ENCODE peak calls at places on chromosomes 3 and 15, in ten cellular contexts. K, Z, R, X, D, Q, B, H, Y and S are unnamed samples.

GRCh38 chr3:170488802-170489201 is 70.1 kb downstream of the CLDN11 start:
- DNase-seq in B (no peak), X (peak), D (peak), K (peak), Z (no peak), H (no peak), Y (no peak), Q (no peak), R (no peak), S (no peak)

GRCh38 chr3:163916596-163917560 is 1161.4 kb downstream of the SI start:
- DNase-seq in X (no peak), Y (peak), Q (no peak), D (no peak), Z (no peak), H (no peak), K (no peak), B (no peak), R (peak), S (no peak)

GRCh38 chr3:107800705-107801104 is 277.9 kb downstream of the BBX start:
- DNase-seq in D (no peak), B (no peak), Z (no peak), H (peak), K (no peak), Y (no peak), R (no peak), Q (no peak), X (no peak), S (no peak)

GRCh38 chr15:85757939-85758654 is 36.6 kb downstream of the KLHL25 start:
- DNase-seq in K (no peak), H (no peak), B (no peak), D (no peak), R (no peak), Z (no peak), Y (no peak), Q (no peak), X (no peak), S (no peak)

GRCh38 chr3:23981136-23981535 is 36.0 kb downstream of the NR1D2 start:
- DNase-seq in D (no peak), H (no peak), R (no peak), X (no peak), Y (no peak), B (no peak), Z (no peak), Q (no peak), K (no peak), S (no peak)

GRCh38 chr15:79932447-79932846 is 35.6 kb upstream of the MTHFS start:
- DNase-seq in Y (no peak), K (no peak), D (no peak), X (no peak), B (no peak), R (no peak), Z (no peak), Q (no peak), H (no peak), S (no peak)

GRCh38 chr15:90871097-90871715 is 2.8 kb downstream of the FURIN start:
- DNase-seq in H (no peak), Z (peak), Y (no peak), R (no peak), K (peak), X (no peak), Q (peak), B (no peak), D (no peak), S (no peak)

GRCh38 chr15:85002517-85002916 is 20.9 kb downstream of the PDE8A start:
- DNase-seq in K (no peak), Y (no peak), X (no peak), Q (no peak), R (no peak), D (no peak), Z (no peak), B (no peak), H (no peak), S (no peak)

GRCh38 chr15:67836955-67837354 is 2.9 kb downstream of the RNU6-1 start:
- DNase-seq in B (no peak), D (no peak), R (no peak), Z (peak), Q (no peak), Y (no peak), X (no peak), K (no peak), H (no peak), S (no peak)

GRCh38 chr3:194101592-194102432 is 34.1 kb upstream of the HES1 start:
- DNase-seq in D (no peak), R (no peak), B (no peak), H (no peak), Q (no peak), X (no peak), Y (no peak), K (no peak), Z (no peak), S (no peak)

GRCh38 chr15:79643393-79643792 is 211.3 kb downstream of the MINAR1 start:
- DNase-seq in X (no peak), Y (no peak), K (no peak), B (no peak), R (no peak), D (no peak), Q (no peak), Z (no peak), H (no peak), S (no peak)

GRCh38 chr15:60370804-60371700 is 26.7 kb downstream of the ANXA2 start:
- DNase-seq in Y (peak), Z (no peak), Q (no peak), X (peak), H (peak), R (peak), K (peak), B (no peak), D (peak), S (no peak)

GRCh38 chr3:114456742-114457141 is 162.9 kb downstream of the TIGIT start:
- DNase-seq in K (no peak), X (no peak), D (no peak), B (no peak), Q (no peak), Y (peak), Z (no peak), R (no peak), H (no peak), S (no peak)

GRCh38 chr3:131821376-131821775 is 213.4 kb downstream of the CPNE4 start:
- DNase-seq in Y (no peak), B (no peak), R (no peak), Q (no peak), X (no peak), Z (no peak), K (no peak), H (no peak), D (no peak), S (no peak)

GRCh38 chr3:4750306-4751056 is 228.8 kb upstream of the BHLHE40 start:
- DNase-seq in Y (peak), D (no peak), R (no peak), H (peak), Z (no peak), X (peak), B (no peak), Q (no peak), K (no peak), S (no peak)

GRCh38 chr3:44506961-44507360 is 29.5 kb upstream of the ZNF445 start:
- DNase-seq in X (no peak), Y (no peak), H (no peak), K (no peak), R (no peak), Q (no peak), D (no peak), B (no peak), Z (peak), S (no peak)

GRCh38 chr3:45933586-45933985 is 9.7 kb upstream of the CXCR6 start:
- DNase-seq in Z (no peak), K (no peak), H (no peak), Q (no peak), D (no peak), X (no peak), Y (no peak), R (no peak), B (no peak), S (no peak)

GRCh38 chr3:11568503-11569155 is 75.1 kb downstream of the VGLL4 start:
- DNase-seq in K (peak), H (peak), Z (no peak), X (peak), R (peak), B (no peak), Y (peak), Q (no peak), D (peak), S (peak)

GRCh38 chr15:41309226-41309905 is 23.0 kb downstream of the OIP5 start:
- DNase-seq in D (no peak), K (no peak), Z (no peak), Y (no peak), Q (no peak), X (no peak), R (no peak), B (no peak), H (no peak), S (no peak)

GRCh38 chr15:37095993-37096877 is 4.1 kb downstream of the MEIS2 start:
- DNase-seq in H (no peak), R (no peak), X (no peak), Q (no peak), D (no peak), Z (peak), B (no peak), K (no peak), Y (peak), S (no peak)

GRCh38 chr15:74328331-74329056 is 39.0 kb downstream of the CYP11A1 start:
- DNase-seq in Q (no peak), H (no peak), K (no peak), Z (no peak), R (no peak), D (no peak), X (no peak), Y (no peak), B (no peak), S (no peak)

GRCh38 chr3:52561028-52561749 is 24.8 kb downstream of the UQCC5 start:
- DNase-seq in D (no peak), Z (no peak), K (no peak), B (no peak), Y (no peak), X (no peak), H (no peak), Q (no peak), R (no peak), S (no peak)

GRCh38 chr3:140152851-140153640 is 218.1 kb downstream of the CLSTN2 start:
- DNase-seq in B (no peak), H (no peak), Z (no peak), X (no peak), D (no peak), Y (no peak), R (no peak), K (no peak), Q (no peak), S (no peak)

GRCh38 chr15:75008249-75009017 is 13.1 kb downstream of the SCAMP5 start:
- DNase-seq in Z (no peak), R (no peak), B (no peak), Y (no peak), X (no peak), K (no peak), H (no peak), D (no peak), Q (no peak), S (no peak)

GRCh38 chr3:110974902-110975301 is 96.7 kb upstream of the NECTIN3 start:
- DNase-seq in B (no peak), Z (no peak), Y (no peak), H (no peak), K (no peak), D (no peak), R (no peak), Q (no peak), X (no peak), S (no peak)

GRCh38 chr3:190716961-190717360 is 145.5 kb downstream of the GMNC start:
- DNase-seq in D (no peak), Y (no peak), Q (no peak), R (no peak), Z (no peak), K (no peak), X (no peak), H (no peak), B (no peak), S (no peak)

GRCh38 chr3:152834354-152835310 is at the start of gene P2RY1:
- DNase-seq in X (no peak), B (no peak), H (peak), R (peak), K (peak), Y (peak), D (no peak), Q (no peak), Z (peak), S (peak)

GRCh38 chr3:112013058-112013783 is 14.5 kb downstream of the TAGLN3 start:
- DNase-seq in K (peak), Z (peak), Y (peak), D (peak), B (peak), R (peak), H (peak), X (peak), Q (peak), S (no peak)